ENCODE peak calls at places on chromosomes 4 and X, in six cellular contexts. G is ascending aorta, I is body of pancreas, B is substantia nigra, R is cardiac muscle cell, O is mesenchymal stem cell. A is an unnamed sample.

GRCh38 chrX:154399527-154400368 is 1.6 kb downstream of the RPL10 start:
- DNase-seq in G (no peak), I (no peak), B (no peak), R (no peak), O (no peak), A (no peak)

GRCh38 chrX:118734909-118735308 is 7.5 kb downstream of the IL13RA1 start:
- DNase-seq in G (no peak), I (no peak), B (no peak), R (no peak), O (no peak), A (no peak)

GRCh38 chr4:56909083-56909981 is 1.6 kb downstream of the REST start:
- DNase-seq in G (no peak), I (peak; percentile 55), B (peak; percentile 41), R (peak; percentile 80), O (peak; percentile 70), A (peak; percentile 25)

GRCh38 chrX:18886005-18886343 is 97.9 kb downstream of the PHKA2 start:
- DNase-seq in G (no peak), I (no peak), B (no peak), R (no peak), O (no peak), A (no peak)

GRCh38 chrX:149682031-149682430 is 29.8 kb upstream of the MAGEA11 start:
- DNase-seq in G (no peak), I (no peak), B (no peak), R (no peak), O (no peak), A (no peak)

GRCh38 chr4:121693450-121693849 is 3.3 kb downstream of the ANXA5 start:
- DNase-seq in G (no peak), I (no peak), B (no peak), R (peak; percentile 1), O (no peak), A (no peak)

GRCh38 chr4:11537846-11538245 is 109.2 kb upstream of the HS3ST1 start:
- DNase-seq in G (no peak), I (no peak), B (no peak), R (no peak), O (no peak), A (no peak)

GRCh38 chrX:805988-806387 is 175.4 kb downstream of the SHOX start:
- DNase-seq in G (no peak), I (no peak), B (no peak), R (no peak), O (no peak), A (no peak)

GRCh38 chr4:57119054-57119651 is 9.0 kb upstream of the IGFBP7 start:
- DNase-seq in G (no peak), I (no peak), B (no peak), R (no peak), O (peak; percentile 92), A (peak; percentile 19)

DNA sequence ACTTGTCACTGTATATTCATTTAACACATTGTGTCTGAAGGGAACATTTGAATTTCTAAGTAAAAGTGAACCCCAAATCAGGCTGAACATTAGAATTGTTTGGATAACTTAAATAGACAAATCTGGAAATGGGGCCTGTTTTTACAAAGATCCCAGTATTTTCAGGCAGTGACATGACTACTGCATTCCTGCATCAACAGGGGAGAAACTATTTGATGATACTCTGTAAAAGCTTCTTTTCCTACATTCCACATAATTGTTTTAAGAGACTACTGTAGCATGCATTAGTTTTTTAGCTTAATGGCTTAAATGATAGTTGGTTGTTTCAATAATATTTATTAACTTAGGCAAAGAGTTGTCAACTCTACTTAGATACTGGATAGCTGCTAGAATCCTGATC is 127.0 kb downstream of the PDS5A start:
- DNase-seq in G (no peak), I (no peak), B (no peak), R (no peak), O (no peak), A (no peak)
- H3K27ac ChIP-seq in G (no peak overlapping the region), I (no peak overlapping the region), B (no peak overlapping the region), R (no peak overlapping the region), O (no peak overlapping the region), A (no peak overlapping the region)

GRCh38 chr4:48470135-48470534 is 13.0 kb upstream of the SLC10A4 start:
- DNase-seq in G (no peak), I (no peak), B (no peak), R (no peak), O (no peak), A (no peak)
- H3K27ac ChIP-seq in G (no peak overlapping the region), I (no peak overlapping the region), B (no peak overlapping the region), R (no peak overlapping the region), O (no peak overlapping the region), A (no peak overlapping the region)

DNA sequence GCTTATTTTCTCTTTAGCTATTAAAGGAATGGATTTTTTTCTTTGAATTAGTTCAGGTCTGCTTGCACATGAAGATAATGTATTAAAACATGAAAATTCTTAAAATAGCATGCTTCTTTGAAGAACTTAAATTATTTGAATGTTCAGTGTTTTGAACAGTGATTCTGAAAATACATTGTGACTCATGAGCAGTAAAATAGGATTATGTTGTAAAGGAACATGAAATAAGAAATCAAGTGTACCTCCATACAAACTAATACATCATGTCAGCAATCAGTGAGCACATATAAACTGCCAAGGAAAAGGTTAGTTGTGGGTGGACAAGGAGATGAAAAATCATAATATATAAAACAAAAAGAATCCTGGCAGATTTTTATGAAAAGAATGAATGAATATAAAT is 66.1 kb downstream of the SNX25 start:
- DNase-seq in G (no peak), I (no peak), B (no peak), R (no peak), O (no peak), A (no peak)
- H3K27ac ChIP-seq in G (no peak overlapping the region), I (no peak overlapping the region), B (no peak overlapping the region), R (no peak overlapping the region), O (no peak overlapping the region), A (no peak overlapping the region)

GRCh38 chr4:71230258-71230594 is 108.6 kb upstream of the SLC4A4 start:
- DNase-seq in G (no peak), I (peak; percentile 35), B (no peak), R (no peak), O (peak; percentile 21), A (no peak)

GRCh38 chr4:71230613-71231012 is 108.2 kb upstream of the SLC4A4 start:
- DNase-seq in G (no peak), I (no peak), B (no peak), R (no peak), O (no peak), A (no peak)

GRCh38 chr4:71231073-71231752 is 107.6 kb upstream of the SLC4A4 start:
- DNase-seq in G (peak; percentile 51), I (peak; percentile 92), B (peak; percentile 44), R (peak; percentile 39), O (no peak), A (peak; percentile 9)

GRCh38 chr4:71231753-71232420 is 106.9 kb upstream of the SLC4A4 start:
- DNase-seq in G (no peak), I (no peak), B (no peak), R (no peak), O (no peak), A (no peak)

GRCh38 chr4:71229477-71230257 is 109.2 kb upstream of the SLC4A4 start:
- DNase-seq in G (no peak), I (peak; percentile 54), B (no peak), R (peak; percentile 77), O (peak; percentile 71), A (peak; percentile 4)
- H3K27ac ChIP-seq in G (no peak overlapping the region), I (peak overlapping the region; percentile 22), B (no peak overlapping the region), R (peak overlapping the region; percentile 34), O (no peak overlapping the region), A (peak overlapping the region; percentile 6)

GRCh38 chr4:3389879-3390840 is 51.6 kb upstream of the HGFAC start:
- DNase-seq in G (no peak), I (no peak), B (no peak), R (peak; percentile 28), O (no peak), A (no peak)
- H3K27ac ChIP-seq in G (no peak overlapping the region), I (no peak overlapping the region), B (no peak overlapping the region), R (no peak overlapping the region), O (peak overlapping the region; percentile 99), A (peak overlapping the region; percentile 90)

A was measured in caudate nucleus.